ENCODE peak calls at places on chromosomes 2 and 18, in seven cellular contexts. One of them, this sample, is unnamed.

GRCh38 chr2:237931205-237931721 is 35.6 kb upstream of the UBE2F start:
- DNase-seq in stimulated activated CD4-positive, alpha-beta T cell treated with anti-CD3 and anti-CD28 coated beads, TNF-alpha, amount 100 ng/mL, for 48 hours: no peak
- DNase-seq in heart right ventricle: no peak
- DNase-seq in stimulated activated naive B cell treated with anti-CD40 and anti-IgM and Interleukin-4, amounts not matched to agents 10 μg/mL and 1 μg/mL and 100 μg/mL, for 72 hours: no peak
- DNase-seq in Panc1: no peak
- DNase-seq in stimulated activated naive CD8-positive, alpha-beta T cell treated with anti-CD3 and anti-CD28 coated beads, Interleukin-15, Interleukin-2, amounts not matched to agents 100 U/mL and 50 U/mL, for 24 hours: no peak
- DNase-seq in posterior vena cava: no peak
- DNase-seq in this sample: no peak

GRCh38 chr18:33355756-33356155 is 84.8 kb downstream of the CCDC178 start:
- DNase-seq in stimulated activated CD4-positive, alpha-beta T cell treated with anti-CD3 and anti-CD28 coated beads, TNF-alpha, amount 100 ng/mL, for 48 hours: no peak
- DNase-seq in heart right ventricle: no peak
- DNase-seq in stimulated activated naive B cell treated with anti-CD40 and anti-IgM and Interleukin-4, amounts not matched to agents 10 μg/mL and 1 μg/mL and 100 μg/mL, for 72 hours: no peak
- DNase-seq in Panc1: no peak
- DNase-seq in stimulated activated naive CD8-positive, alpha-beta T cell treated with anti-CD3 and anti-CD28 coated beads, Interleukin-15, Interleukin-2, amounts not matched to agents 100 U/mL and 50 U/mL, for 24 hours: no peak
- DNase-seq in posterior vena cava: no peak
- DNase-seq in this sample: no peak

GRCh38 chr2:78686754-78687153 is 338.7 kb upstream of the REG3G start:
- DNase-seq in stimulated activated CD4-positive, alpha-beta T cell treated with anti-CD3 and anti-CD28 coated beads, TNF-alpha, amount 100 ng/mL, for 48 hours: no peak
- DNase-seq in heart right ventricle: no peak
- DNase-seq in stimulated activated naive B cell treated with anti-CD40 and anti-IgM and Interleukin-4, amounts not matched to agents 10 μg/mL and 1 μg/mL and 100 μg/mL, for 72 hours: no peak
- DNase-seq in Panc1: no peak
- DNase-seq in stimulated activated naive CD8-positive, alpha-beta T cell treated with anti-CD3 and anti-CD28 coated beads, Interleukin-15, Interleukin-2, amounts not matched to agents 100 U/mL and 50 U/mL, for 24 hours: no peak
- DNase-seq in posterior vena cava: no peak
- DNase-seq in this sample: no peak

GRCh38 chr2:159677654-159678053 is 34.7 kb upstream of the MARCHF7 start:
- DNase-seq in stimulated activated CD4-positive, alpha-beta T cell treated with anti-CD3 and anti-CD28 coated beads, TNF-alpha, amount 100 ng/mL, for 48 hours: no peak
- DNase-seq in heart right ventricle: no peak
- DNase-seq in stimulated activated naive B cell treated with anti-CD40 and anti-IgM and Interleukin-4, amounts not matched to agents 10 μg/mL and 1 μg/mL and 100 μg/mL, for 72 hours: no peak
- DNase-seq in Panc1: peak
- DNase-seq in stimulated activated naive CD8-positive, alpha-beta T cell treated with anti-CD3 and anti-CD28 coated beads, Interleukin-15, Interleukin-2, amounts not matched to agents 100 U/mL and 50 U/mL, for 24 hours: no peak
- DNase-seq in posterior vena cava: no peak
- DNase-seq in this sample: no peak

GRCh38 chr2:85999131-85999831 is 106.4 kb downstream of the POLR1A start:
- DNase-seq in stimulated activated CD4-positive, alpha-beta T cell treated with anti-CD3 and anti-CD28 coated beads, TNF-alpha, amount 100 ng/mL, for 48 hours: no peak
- DNase-seq in heart right ventricle: no peak
- DNase-seq in stimulated activated naive B cell treated with anti-CD40 and anti-IgM and Interleukin-4, amounts not matched to agents 10 μg/mL and 1 μg/mL and 100 μg/mL, for 72 hours: no peak
- DNase-seq in Panc1: no peak
- DNase-seq in stimulated activated naive CD8-positive, alpha-beta T cell treated with anti-CD3 and anti-CD28 coated beads, Interleukin-15, Interleukin-2, amounts not matched to agents 100 U/mL and 50 U/mL, for 24 hours: peak
- DNase-seq in posterior vena cava: no peak
- DNase-seq in this sample: peak

GRCh38 chr2:60977562-60977895 is 40.0 kb upstream of the PEX13 start:
- DNase-seq in stimulated activated CD4-positive, alpha-beta T cell treated with anti-CD3 and anti-CD28 coated beads, TNF-alpha, amount 100 ng/mL, for 48 hours: peak
- DNase-seq in heart right ventricle: no peak
- DNase-seq in stimulated activated naive B cell treated with anti-CD40 and anti-IgM and Interleukin-4, amounts not matched to agents 10 μg/mL and 1 μg/mL and 100 μg/mL, for 72 hours: no peak
- DNase-seq in Panc1: no peak
- DNase-seq in stimulated activated naive CD8-positive, alpha-beta T cell treated with anti-CD3 and anti-CD28 coated beads, Interleukin-15, Interleukin-2, amounts not matched to agents 100 U/mL and 50 U/mL, for 24 hours: no peak
- DNase-seq in posterior vena cava: no peak
- DNase-seq in this sample: no peak

GRCh38 chr2:121049921-121050585 is 234.9 kb downstream of the TFCP2L1 start:
- DNase-seq in stimulated activated CD4-positive, alpha-beta T cell treated with anti-CD3 and anti-CD28 coated beads, TNF-alpha, amount 100 ng/mL, for 48 hours: no peak
- DNase-seq in heart right ventricle: no peak
- DNase-seq in stimulated activated naive B cell treated with anti-CD40 and anti-IgM and Interleukin-4, amounts not matched to agents 10 μg/mL and 1 μg/mL and 100 μg/mL, for 72 hours: no peak
- DNase-seq in Panc1: no peak
- DNase-seq in stimulated activated naive CD8-positive, alpha-beta T cell treated with anti-CD3 and anti-CD28 coated beads, Interleukin-15, Interleukin-2, amounts not matched to agents 100 U/mL and 50 U/mL, for 24 hours: no peak
- DNase-seq in posterior vena cava: peak
- DNase-seq in this sample: no peak

GRCh38 chr18:25180974-25181373 is 171.0 kb downstream of the ZNF521 start:
- DNase-seq in stimulated activated CD4-positive, alpha-beta T cell treated with anti-CD3 and anti-CD28 coated beads, TNF-alpha, amount 100 ng/mL, for 48 hours: no peak
- DNase-seq in heart right ventricle: no peak
- DNase-seq in stimulated activated naive B cell treated with anti-CD40 and anti-IgM and Interleukin-4, amounts not matched to agents 10 μg/mL and 1 μg/mL and 100 μg/mL, for 72 hours: no peak
- DNase-seq in Panc1: no peak
- DNase-seq in stimulated activated naive CD8-positive, alpha-beta T cell treated with anti-CD3 and anti-CD28 coated beads, Interleukin-15, Interleukin-2, amounts not matched to agents 100 U/mL and 50 U/mL, for 24 hours: no peak
- DNase-seq in posterior vena cava: no peak
- DNase-seq in this sample: no peak

GRCh38 chr2:160332318-160332717 is 132.2 kb upstream of the ITGB6 start:
- DNase-seq in stimulated activated CD4-positive, alpha-beta T cell treated with anti-CD3 and anti-CD28 coated beads, TNF-alpha, amount 100 ng/mL, for 48 hours: no peak
- DNase-seq in heart right ventricle: no peak
- DNase-seq in stimulated activated naive B cell treated with anti-CD40 and anti-IgM and Interleukin-4, amounts not matched to agents 10 μg/mL and 1 μg/mL and 100 μg/mL, for 72 hours: no peak
- DNase-seq in Panc1: no peak
- DNase-seq in stimulated activated naive CD8-positive, alpha-beta T cell treated with anti-CD3 and anti-CD28 coated beads, Interleukin-15, Interleukin-2, amounts not matched to agents 100 U/mL and 50 U/mL, for 24 hours: no peak
- DNase-seq in posterior vena cava: no peak
- DNase-seq in this sample: no peak

GRCh38 chr18:73848656-73849055 is 299.0 kb downstream of the FBXO15 start:
- DNase-seq in stimulated activated CD4-positive, alpha-beta T cell treated with anti-CD3 and anti-CD28 coated beads, TNF-alpha, amount 100 ng/mL, for 48 hours: no peak
- DNase-seq in heart right ventricle: no peak
- DNase-seq in stimulated activated naive B cell treated with anti-CD40 and anti-IgM and Interleukin-4, amounts not matched to agents 10 μg/mL and 1 μg/mL and 100 μg/mL, for 72 hours: no peak
- DNase-seq in Panc1: no peak
- DNase-seq in stimulated activated naive CD8-positive, alpha-beta T cell treated with anti-CD3 and anti-CD28 coated beads, Interleukin-15, Interleukin-2, amounts not matched to agents 100 U/mL and 50 U/mL, for 24 hours: no peak
- DNase-seq in posterior vena cava: no peak
- DNase-seq in this sample: no peak

GRCh38 chr18:68803371-68803770 is 5.5 kb downstream of the CCDC102B start:
- DNase-seq in stimulated activated CD4-positive, alpha-beta T cell treated with anti-CD3 and anti-CD28 coated beads, TNF-alpha, amount 100 ng/mL, for 48 hours: no peak
- DNase-seq in heart right ventricle: peak
- DNase-seq in stimulated activated naive B cell treated with anti-CD40 and anti-IgM and Interleukin-4, amounts not matched to agents 10 μg/mL and 1 μg/mL and 100 μg/mL, for 72 hours: no peak
- DNase-seq in Panc1: no peak
- DNase-seq in stimulated activated naive CD8-positive, alpha-beta T cell treated with anti-CD3 and anti-CD28 coated beads, Interleukin-15, Interleukin-2, amounts not matched to agents 100 U/mL and 50 U/mL, for 24 hours: no peak
- DNase-seq in posterior vena cava: peak
- DNase-seq in this sample: no peak

GRCh38 chr2:145016711-145017110 is 496.8 kb upstream of the ZEB2 start:
- DNase-seq in stimulated activated CD4-positive, alpha-beta T cell treated with anti-CD3 and anti-CD28 coated beads, TNF-alpha, amount 100 ng/mL, for 48 hours: no peak
- DNase-seq in heart right ventricle: no peak
- DNase-seq in stimulated activated naive B cell treated with anti-CD40 and anti-IgM and Interleukin-4, amounts not matched to agents 10 μg/mL and 1 μg/mL and 100 μg/mL, for 72 hours: no peak
- DNase-seq in Panc1: no peak
- DNase-seq in stimulated activated naive CD8-positive, alpha-beta T cell treated with anti-CD3 and anti-CD28 coated beads, Interleukin-15, Interleukin-2, amounts not matched to agents 100 U/mL and 50 U/mL, for 24 hours: no peak
- DNase-seq in posterior vena cava: no peak
- DNase-seq in this sample: no peak

GRCh38 chr2:1551905-1552304 is 138.6 kb downstream of the TPO start:
- DNase-seq in stimulated activated CD4-positive, alpha-beta T cell treated with anti-CD3 and anti-CD28 coated beads, TNF-alpha, amount 100 ng/mL, for 48 hours: no peak
- DNase-seq in heart right ventricle: no peak
- DNase-seq in stimulated activated naive B cell treated with anti-CD40 and anti-IgM and Interleukin-4, amounts not matched to agents 10 μg/mL and 1 μg/mL and 100 μg/mL, for 72 hours: no peak
- DNase-seq in Panc1: no peak
- DNase-seq in stimulated activated naive CD8-positive, alpha-beta T cell treated with anti-CD3 and anti-CD28 coated beads, Interleukin-15, Interleukin-2, amounts not matched to agents 100 U/mL and 50 U/mL, for 24 hours: no peak
- DNase-seq in posterior vena cava: peak
- DNase-seq in this sample: no peak